ENCODE peak calls at places on chromosome 9, in nine cellular contexts. O is A549, L is fibroblast of pulmonary artery, W is neural crest cell, Y is cardiac fibroblast, X is ovary, Z is activated B cell treated with CpG ODN at 0.5 μM for 24 hours, G is GM13976, H is lower leg skin. Q is an unnamed sample.

GRCh38 chr9:94289691-94290090 is 30.6 kb downstream of the ZNF169 start:
- DNase-seq in W (no peak), L (no peak), O (no peak), Z (no peak), G (no peak), X (no peak), Y (no peak), H (no peak), Q (no peak)

GRCh38 chr9:121498150-121498486 is 1.5 kb downstream of the GGTA1 start:
- DNase-seq in Z (peak; percentile 22), G (peak; percentile 89), O (peak; percentile 94), W (peak; percentile 61), H (peak; percentile 88), X (peak; percentile 23), Y (peak; percentile 77), L (peak; percentile 81), Q (peak; percentile 76)

GRCh38 chr9:130477564-130477963 is 32.8 kb downstream of the ASS1 start:
- DNase-seq in H (no peak), Z (no peak), O (no peak), X (no peak), L (no peak), Y (no peak), W (no peak), G (no peak), Q (no peak)

GRCh38 chr9:109382182-109382581 is 61.3 kb upstream of the EPB41L4B start:
- DNase-seq in X (no peak), W (no peak), Y (no peak), L (no peak), O (no peak), G (no peak), H (no peak), Z (no peak), Q (no peak)

GRCh38 chr9:34072868-34073590 is 24.3 kb upstream of the UBAP2 start:
- DNase-seq in Y (peak; percentile 81), L (peak; percentile 79), W (no peak), X (no peak), G (no peak), Z (no peak), H (no peak), O (peak; percentile 87), Q (no peak)

GRCh38 chr9:42852133-42852532 is 668.7 kb downstream of the SPATA31A6 start:
- DNase-seq in L (peak; percentile 3), W (peak; percentile 27), X (no peak), Z (peak; percentile 20), G (peak; percentile 1), Y (peak; percentile 0), O (peak; percentile 0), H (no peak), Q (peak; percentile 49)

GRCh38 chr9:37952731-37953130 is 48.8 kb upstream of the SLC25A51 start:
- DNase-seq in L (peak; percentile 76), Z (no peak), G (no peak), X (no peak), H (no peak), W (no peak), Y (peak; percentile 62), O (peak; percentile 69), Q (no peak)

GRCh38 chr9:93574091-93574899 is 2.1 kb upstream of the PHF2 start:
- DNase-seq in H (no peak), O (no peak), W (no peak), X (no peak), G (no peak), Z (no peak), L (no peak), Y (no peak), Q (no peak)

GRCh38 chr9:37466037-37466709 is 923 bp upstream of the ZBTB5 start:
- DNase-seq in Y (peak; percentile 94), H (peak; percentile 95), O (peak; percentile 79), L (peak; percentile 82), X (peak; percentile 87), G (peak; percentile 55), Z (peak; percentile 30), W (peak; percentile 67), Q (peak; percentile 71)

GRCh38 chr9:116539549-116539948 is 147.6 kb upstream of the TRIM32 start:
- DNase-seq in G (no peak), O (no peak), Z (no peak), X (no peak), Y (no peak), W (no peak), H (no peak), L (no peak), Q (no peak)

GRCh38 chr9:133780404-133780945 is 42.3 kb upstream of the SARDH start:
- DNase-seq in X (no peak), W (no peak), Y (no peak), Z (no peak), H (no peak), L (no peak), O (no peak), G (no peak), Q (no peak)

GRCh38 chr9:134838651-134839431 is 41.8 kb upstream of the FCN2 start:
- DNase-seq in Z (no peak), X (no peak), G (no peak), H (no peak), Y (no peak), L (no peak), W (no peak), O (no peak), Q (no peak)

GRCh38 chr9:134841180-134841904 is 39.3 kb upstream of the FCN2 start:
- DNase-seq in G (no peak), L (no peak), Z (no peak), O (no peak), W (no peak), H (no peak), X (no peak), Y (no peak), Q (no peak)

GRCh38 chr9:134840511-134840910 is 40.1 kb upstream of the FCN2 start:
- DNase-seq in O (no peak), Y (no peak), H (no peak), L (no peak), W (no peak), Z (no peak), G (no peak), X (no peak), Q (no peak)

GRCh38 chr9:134837529-134837928 is 43.1 kb upstream of the FCN2 start:
- DNase-seq in W (no peak), O (no peak), L (no peak), G (no peak), Z (no peak), X (no peak), Y (no peak), H (no peak), Q (no peak)

GRCh38 chr9:134839441-134840125 is 41.0 kb upstream of the FCN2 start:
- DNase-seq in X (no peak), L (no peak), W (no peak), O (no peak), H (no peak), G (no peak), Y (no peak), Z (no peak), Q (peak; percentile 25)
- TF ChIP-seq CTCF in X (no peak), L (no peak), W (no peak), O (no peak), H (no peak), G (no peak), Y (no peak), Z (no peak), Q (no peak)

DNA sequence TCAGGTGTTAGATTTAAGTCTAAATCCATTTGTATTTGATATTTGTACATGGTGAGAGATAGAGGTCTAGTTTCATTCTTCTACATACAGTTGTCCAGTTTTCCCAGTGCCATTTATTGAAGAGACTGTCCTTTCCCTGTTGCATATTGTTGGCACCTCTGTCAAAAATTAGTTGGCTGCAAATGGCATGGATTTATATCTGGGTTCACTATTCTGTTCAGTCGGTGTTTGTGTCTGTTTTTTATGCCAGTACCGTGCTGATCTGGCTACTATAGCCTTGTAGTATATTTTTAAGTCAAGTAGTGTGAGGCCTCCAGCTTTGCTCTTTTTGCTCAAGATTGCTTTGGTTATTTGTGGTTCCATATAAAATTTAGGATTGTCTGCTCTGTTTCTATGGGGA is 176.2 kb upstream of the DMRT1 start:
- DNase-seq in G (no peak), L (no peak), Y (no peak), Z (no peak), W (no peak), O (no peak), X (no peak), H (no peak), Q (no peak)
- TF ChIP-seq CTCF in G (no peak), L (no peak), Y (no peak), Z (no peak), W (no peak), O (no peak), X (no peak), H (no peak), Q (no peak)

GRCh38 chr9:137457406-137458193 is 1.5 kb downstream of the NSMF start:
- DNase-seq in X (peak; percentile 65), Z (no peak), Y (no peak), L (no peak), H (peak; percentile 88), G (no peak), O (no peak), W (no peak), Q (no peak)
- TF ChIP-seq CTCF in X (no peak), Z (no peak), Y (no peak), L (no peak), H (no peak), G (no peak), O (no peak), W (no peak), Q (no peak)

GRCh38 chr9:100540327-100540726 is 37.6 kb upstream of the CAVIN4 start:
- DNase-seq in H (no peak), O (no peak), W (no peak), X (no peak), G (no peak), Y (no peak), L (no peak), Z (no peak), Q (no peak)
- TF ChIP-seq CTCF in H (no peak), O (no peak), W (no peak), X (no peak), G (no peak), Y (no peak), L (no peak), Z (no peak), Q (no peak)